ENCODE peak calls at places on chromosomes 4 and X, in ten cellular contexts. Z is mammary epithelial cell; E is stromal cell of bone marrow; Q is activated T-cell treated with anti-CD3 and anti-CD28 coated beads, Interleukin-2, amount 50 U/mL, for 72 hours; X is H9; Y is MCF 10A; S is uterus; U is tibial nerve; V is naive thymus-derived CD8-positive, alpha-beta T cell; B is NCI-H1417 treated with DMSO at 0.1 percent for 48 hours. C is an unnamed sample.

GRCh38 chr4:93878566-93878965 is 50.0 kb downstream of the ATOH1 start:
- DNase-seq in Q (no peak), X (no peak), U (no peak), V (no peak), Z (no peak), Y (no peak), B (no peak), E (no peak), S (no peak), C (no peak)

GRCh38 chr4:145703850-145704528 is 24.0 kb downstream of the C4orf51 start:
- DNase-seq in Z (peak; percentile 36), X (no peak), S (no peak), B (no peak), Q (no peak), Y (no peak), V (no peak), E (no peak), U (no peak), C (no peak)

GRCh38 chr4:186723207-186724047 is at the start of gene FAT1:
- DNase-seq in U (peak; percentile 40), E (peak; percentile 65), S (peak; percentile 58), Y (peak; percentile 76), B (no peak), Q (peak; percentile 9), V (no peak), X (peak; percentile 56), Z (peak; percentile 66), C (no peak)

GRCh38 chr4:58553031-58553430 is 1442.8 kb upstream of the IGFBP7 start:
- DNase-seq in X (no peak), Q (no peak), V (no peak), E (no peak), S (no peak), Z (no peak), B (no peak), Y (no peak), U (no peak), C (no peak)

GRCh38 chr4:98599617-98600016 is 58.8 kb downstream of the TSPAN5 start:
- DNase-seq in B (no peak), S (no peak), Z (peak; percentile 20), Q (no peak), U (no peak), E (no peak), X (no peak), Y (no peak), V (no peak), C (no peak)

GRCh38 chrX:153874366-153875125 is 11.4 kb downstream of the L1CAM start:
- DNase-seq in B (no peak), E (no peak), U (no peak), Z (no peak), X (no peak), Y (no peak), Q (no peak), V (no peak), S (no peak), C (no peak)

GRCh38 chr4:153593166-153593565 is 90.9 kb upstream of the TLR2 start:
- DNase-seq in E (no peak), X (no peak), Q (no peak), Z (no peak), U (no peak), S (no peak), Y (no peak), V (no peak), B (no peak), C (no peak)

GRCh38 chr4:48472794-48473193 is 10.3 kb upstream of the SLC10A4 start:
- DNase-seq in Y (no peak), Z (no peak), X (no peak), E (no peak), Q (no peak), U (no peak), B (no peak), S (no peak), V (no peak), C (no peak)

GRCh38 chr4:180675368-180675675 is 1567.9 kb upstream of the TENM3 start:
- DNase-seq in B (peak; percentile 59), U (no peak), V (no peak), Z (no peak), Y (no peak), S (no peak), E (no peak), Q (no peak), X (no peak), C (no peak)

GRCh38 chr4:183728223-183729068 is 69.4 kb downstream of the TRAPPC11 start:
- DNase-seq in X (no peak), U (no peak), Y (no peak), Q (no peak), V (no peak), S (no peak), B (no peak), E (no peak), Z (no peak), C (no peak)

GRCh38 chr4:106595906-106596305 is 227.3 kb upstream of the GIMD1 start:
- DNase-seq in Y (no peak), E (no peak), Q (no peak), U (no peak), V (no peak), Z (peak; percentile 51), X (no peak), S (no peak), B (no peak), C (no peak)

GRCh38 chrX:138765061-138765460 is 53.5 kb upstream of the FGF13 start:
- DNase-seq in V (no peak), Q (no peak), X (no peak), B (no peak), S (no peak), Y (peak; percentile 15), E (peak; percentile 19), Z (peak; percentile 55), U (no peak), C (no peak)

GRCh38 chrX:133989491-133989890 is 4.1 kb upstream of the GPC3 start:
- DNase-seq in Y (no peak), Q (no peak), E (no peak), U (no peak), X (no peak), B (no peak), V (no peak), S (no peak), Z (no peak), C (no peak)

GRCh38 chrX:105190252-105190853 is 30.1 kb downstream of the TEX13A start:
- DNase-seq in X (no peak), Y (peak; percentile 57), V (no peak), Q (no peak), E (no peak), U (peak; percentile 7), B (no peak), S (no peak), Z (peak; percentile 22), C (no peak)

GRCh38 chrX:110665636-110666035 is 130.0 kb downstream of the CHRDL1 start:
- DNase-seq in Z (peak; percentile 9), U (peak; percentile 11), S (no peak), V (no peak), X (peak; percentile 55), Y (peak; percentile 57), B (no peak), Q (peak; percentile 27), E (peak; percentile 14), C (no peak)

C was measured in activated T-helper 1 cell treated with anti-CD3 and anti-CD28 coated beads, Interleukin-12 subunit alpha, Interleukin-12 subunit beta, Interleukin-2, Interleukin-4 antibody, amounts not matched to agents 30 ng/mL and 10 ng/mL and 1 ng/mL, durations not matched to agents 14 hours and 24 hours and 36 hours.